ENCODE peak calls at places on chromosomes 4 and X, in ten cellular contexts. One of them, this sample, is unnamed. For H3K4me1, the result is how much of the 10 kb centered on the place peaks cover.

GRCh38 chr4:118772149-118773081 is 63.5 kb downstream of the SEC24D start:
- DNase-seq in Karpas-422: peak
- DNase-seq in mucosa of descending colon: no peak
- DNase-seq in mesendoderm: peak
- DNase-seq in A549: peak
- DNase-seq in mesenchymal stem cell: peak
- DNase-seq in NT2/D1: peak
- DNase-seq in CD8-positive, alpha-beta memory T cell: peak
- DNase-seq in gastrocnemius medialis: no peak
- DNase-seq in cardiac muscle cell: peak
- DNase-seq in this sample: no peak

GRCh38 chrX:12685541-12685940 is 105.7 kb upstream of the PRPS2 start:
- DNase-seq in Karpas-422: no peak
- DNase-seq in mucosa of descending colon: no peak
- DNase-seq in mesendoderm: no peak
- DNase-seq in A549: no peak
- DNase-seq in mesenchymal stem cell: no peak
- DNase-seq in NT2/D1: no peak
- DNase-seq in CD8-positive, alpha-beta memory T cell: no peak
- DNase-seq in gastrocnemius medialis: no peak
- DNase-seq in cardiac muscle cell: no peak
- DNase-seq in this sample: no peak

GRCh38 chr4:152171556-152171955 is 364.3 kb downstream of the FBXW7 start:
- DNase-seq in Karpas-422: no peak
- DNase-seq in mucosa of descending colon: no peak
- DNase-seq in mesendoderm: no peak
- DNase-seq in A549: no peak
- DNase-seq in mesenchymal stem cell: no peak
- DNase-seq in NT2/D1: no peak
- DNase-seq in CD8-positive, alpha-beta memory T cell: no peak
- DNase-seq in gastrocnemius medialis: no peak
- DNase-seq in cardiac muscle cell: no peak
- DNase-seq in this sample: no peak

GRCh38 chr4:86917212-86918039 is 17.4 kb upstream of the AFF1 start:
- DNase-seq in Karpas-422: no peak
- DNase-seq in mucosa of descending colon: no peak
- DNase-seq in mesendoderm: no peak
- DNase-seq in A549: no peak
- DNase-seq in mesenchymal stem cell: no peak
- DNase-seq in NT2/D1: no peak
- DNase-seq in CD8-positive, alpha-beta memory T cell: no peak
- DNase-seq in gastrocnemius medialis: no peak
- DNase-seq in cardiac muscle cell: no peak
- DNase-seq in this sample: no peak

GRCh38 chr4:141099326-141099725 is 33.9 kb downstream of the RNF150 start:
- DNase-seq in Karpas-422: no peak
- DNase-seq in mucosa of descending colon: no peak
- DNase-seq in mesendoderm: no peak
- DNase-seq in A549: no peak
- DNase-seq in mesenchymal stem cell: peak
- DNase-seq in NT2/D1: no peak
- DNase-seq in CD8-positive, alpha-beta memory T cell: no peak
- DNase-seq in gastrocnemius medialis: no peak
- DNase-seq in cardiac muscle cell: no peak
- DNase-seq in this sample: no peak

GRCh38 chr4:125801373-125801772 is 486.6 kb downstream of the FAT4 start:
- DNase-seq in Karpas-422: no peak
- DNase-seq in mucosa of descending colon: no peak
- DNase-seq in mesendoderm: no peak
- DNase-seq in A549: no peak
- DNase-seq in mesenchymal stem cell: no peak
- DNase-seq in NT2/D1: no peak
- DNase-seq in CD8-positive, alpha-beta memory T cell: no peak
- DNase-seq in gastrocnemius medialis: no peak
- DNase-seq in cardiac muscle cell: no peak
- DNase-seq in this sample: no peak

GRCh38 chrX:40809210-40809609 is 73.9 kb upstream of the MED14 start:
- DNase-seq in Karpas-422: no peak
- DNase-seq in mucosa of descending colon: no peak
- DNase-seq in mesendoderm: no peak
- DNase-seq in A549: peak
- DNase-seq in mesenchymal stem cell: peak
- DNase-seq in NT2/D1: no peak
- DNase-seq in CD8-positive, alpha-beta memory T cell: no peak
- DNase-seq in gastrocnemius medialis: no peak
- DNase-seq in cardiac muscle cell: no peak
- DNase-seq in this sample: no peak

GRCh38 chr4:7650606-7651400 is 216.1 kb upstream of the PSAPL1 start:
- DNase-seq in Karpas-422: peak
- DNase-seq in mucosa of descending colon: no peak
- DNase-seq in mesendoderm: peak
- DNase-seq in A549: no peak
- DNase-seq in mesenchymal stem cell: peak
- DNase-seq in NT2/D1: peak
- DNase-seq in CD8-positive, alpha-beta memory T cell: no peak
- DNase-seq in gastrocnemius medialis: no peak
- DNase-seq in cardiac muscle cell: peak
- DNase-seq in this sample: no peak

GRCh38 chrX:1933964-1934363 is 319.1 kb downstream of the ASMT start:
- DNase-seq in Karpas-422: no peak
- DNase-seq in mucosa of descending colon: no peak
- DNase-seq in mesendoderm: no peak
- DNase-seq in A549: no peak
- DNase-seq in mesenchymal stem cell: no peak
- DNase-seq in NT2/D1: no peak
- DNase-seq in CD8-positive, alpha-beta memory T cell: no peak
- DNase-seq in gastrocnemius medialis: no peak
- DNase-seq in cardiac muscle cell: no peak
- DNase-seq in this sample: no peak

GRCh38 chrX:134694333-134694925 is 36.2 kb upstream of the PLAC1 start:
- DNase-seq in Karpas-422: no peak
- DNase-seq in mucosa of descending colon: no peak
- DNase-seq in mesendoderm: no peak
- DNase-seq in A549: no peak
- DNase-seq in mesenchymal stem cell: no peak
- DNase-seq in NT2/D1: no peak
- DNase-seq in CD8-positive, alpha-beta memory T cell: no peak
- DNase-seq in gastrocnemius medialis: peak
- DNase-seq in cardiac muscle cell: no peak
- DNase-seq in this sample: no peak

GRCh38 chr4:138567696-138568095 is 325.5 kb upstream of the SLC7A11 start:
- DNase-seq in Karpas-422: no peak
- DNase-seq in mucosa of descending colon: no peak
- DNase-seq in mesendoderm: no peak
- DNase-seq in A549: no peak
- DNase-seq in mesenchymal stem cell: peak
- DNase-seq in NT2/D1: no peak
- DNase-seq in CD8-positive, alpha-beta memory T cell: no peak
- DNase-seq in gastrocnemius medialis: no peak
- DNase-seq in cardiac muscle cell: peak
- DNase-seq in this sample: no peak

GRCh38 chr4:7738458-7739076 is 201.1 kb downstream of the AFAP1 start:
- DNase-seq in Karpas-422: no peak
- DNase-seq in mucosa of descending colon: peak
- DNase-seq in mesendoderm: no peak
- DNase-seq in A549: no peak
- DNase-seq in mesenchymal stem cell: no peak
- DNase-seq in NT2/D1: no peak
- DNase-seq in CD8-positive, alpha-beta memory T cell: no peak
- DNase-seq in gastrocnemius medialis: no peak
- DNase-seq in cardiac muscle cell: no peak
- DNase-seq in this sample: no peak

GRCh38 chr4:55358668-55359067 is 12.6 kb downstream of the SRD5A3 start:
- DNase-seq in Karpas-422: peak
- DNase-seq in mucosa of descending colon: no peak
- DNase-seq in mesendoderm: no peak
- DNase-seq in A549: no peak
- DNase-seq in mesenchymal stem cell: peak
- DNase-seq in NT2/D1: no peak
- DNase-seq in CD8-positive, alpha-beta memory T cell: no peak
- DNase-seq in gastrocnemius medialis: no peak
- DNase-seq in cardiac muscle cell: no peak
- DNase-seq in this sample: no peak
- H3K4me3 ChIP-seq in Karpas-422: peak
- H3K4me3 ChIP-seq in mucosa of descending colon: no peak
- H3K4me3 ChIP-seq in mesendoderm: no peak
- H3K4me3 ChIP-seq in A549: no peak
- H3K4me3 ChIP-seq in mesenchymal stem cell: no peak
- H3K4me3 ChIP-seq in NT2/D1: no peak
- H3K4me3 ChIP-seq in CD8-positive, alpha-beta memory T cell: no peak
- H3K4me3 ChIP-seq in gastrocnemius medialis: no peak
- H3K4me3 ChIP-seq in cardiac muscle cell: no peak
- H3K4me3 ChIP-seq in this sample: no peak

GRCh38 chr4:52250124-52250523 is 199.0 kb downstream of the SPATA18 start:
- DNase-seq in Karpas-422: peak
- DNase-seq in mucosa of descending colon: no peak
- DNase-seq in mesendoderm: no peak
- DNase-seq in A549: no peak
- DNase-seq in mesenchymal stem cell: no peak
- DNase-seq in NT2/D1: no peak
- DNase-seq in CD8-positive, alpha-beta memory T cell: no peak
- DNase-seq in gastrocnemius medialis: peak
- DNase-seq in cardiac muscle cell: no peak
- DNase-seq in this sample: no peak

GRCh38 chr4:52246834-52247233 is 195.7 kb downstream of the SPATA18 start:
- DNase-seq in Karpas-422: no peak
- DNase-seq in mucosa of descending colon: no peak
- DNase-seq in mesendoderm: no peak
- DNase-seq in A549: no peak
- DNase-seq in mesenchymal stem cell: no peak
- DNase-seq in NT2/D1: no peak
- DNase-seq in CD8-positive, alpha-beta memory T cell: no peak
- DNase-seq in gastrocnemius medialis: no peak
- DNase-seq in cardiac muscle cell: no peak
- DNase-seq in this sample: no peak

GRCh38 chr4:52248836-52249235 is 197.7 kb downstream of the SPATA18 start:
- DNase-seq in Karpas-422: peak
- DNase-seq in mucosa of descending colon: no peak
- DNase-seq in mesendoderm: no peak
- DNase-seq in A549: no peak
- DNase-seq in mesenchymal stem cell: no peak
- DNase-seq in NT2/D1: no peak
- DNase-seq in CD8-positive, alpha-beta memory T cell: no peak
- DNase-seq in gastrocnemius medialis: no peak
- DNase-seq in cardiac muscle cell: no peak
- DNase-seq in this sample: no peak

GRCh38 chr4:52251864-52252263 is 200.8 kb downstream of the SPATA18 start:
- DNase-seq in Karpas-422: no peak
- DNase-seq in mucosa of descending colon: no peak
- DNase-seq in mesendoderm: no peak
- DNase-seq in A549: no peak
- DNase-seq in mesenchymal stem cell: no peak
- DNase-seq in NT2/D1: no peak
- DNase-seq in CD8-positive, alpha-beta memory T cell: no peak
- DNase-seq in gastrocnemius medialis: peak
- DNase-seq in cardiac muscle cell: no peak
- DNase-seq in this sample: no peak

DNA sequence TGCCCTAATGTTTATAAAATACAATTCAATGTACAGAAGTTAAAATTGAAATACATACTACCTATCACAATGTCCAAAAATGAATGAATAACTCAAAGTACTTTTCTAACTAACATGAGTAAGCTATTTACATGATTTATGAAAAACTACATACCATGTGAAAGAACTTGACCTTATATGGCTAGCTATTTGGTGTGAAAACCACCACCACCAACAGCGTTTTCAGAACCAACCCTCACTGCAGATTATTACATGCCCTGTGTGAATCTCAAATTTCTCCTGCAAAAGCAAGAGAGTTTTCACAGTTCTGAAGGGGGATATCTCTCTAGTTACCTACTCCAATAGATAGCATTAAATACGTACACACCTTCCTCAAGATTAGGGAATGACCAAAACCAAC is 198.5 kb downstream of the SPATA18 start:
- DNase-seq in Karpas-422: peak
- DNase-seq in mucosa of descending colon: no peak
- DNase-seq in mesendoderm: no peak
- DNase-seq in A549: no peak
- DNase-seq in mesenchymal stem cell: no peak
- DNase-seq in NT2/D1: no peak
- DNase-seq in CD8-positive, alpha-beta memory T cell: no peak
- DNase-seq in gastrocnemius medialis: no peak
- DNase-seq in cardiac muscle cell: no peak
- DNase-seq in this sample: no peak
- H3K4me1 ChIP-seq in Karpas-422: half or more
- H3K4me1 ChIP-seq in mucosa of descending colon: under half
- H3K4me1 ChIP-seq in mesendoderm: under half
- H3K4me1 ChIP-seq in A549: under half
- H3K4me1 ChIP-seq in mesenchymal stem cell: under half
- H3K4me1 ChIP-seq in NT2/D1: under half
- H3K4me1 ChIP-seq in CD8-positive, alpha-beta memory T cell: under half
- H3K4me1 ChIP-seq in gastrocnemius medialis: under half
- H3K4me1 ChIP-seq in cardiac muscle cell: under half
- H3K4me1 ChIP-seq in this sample: under half

DNA sequence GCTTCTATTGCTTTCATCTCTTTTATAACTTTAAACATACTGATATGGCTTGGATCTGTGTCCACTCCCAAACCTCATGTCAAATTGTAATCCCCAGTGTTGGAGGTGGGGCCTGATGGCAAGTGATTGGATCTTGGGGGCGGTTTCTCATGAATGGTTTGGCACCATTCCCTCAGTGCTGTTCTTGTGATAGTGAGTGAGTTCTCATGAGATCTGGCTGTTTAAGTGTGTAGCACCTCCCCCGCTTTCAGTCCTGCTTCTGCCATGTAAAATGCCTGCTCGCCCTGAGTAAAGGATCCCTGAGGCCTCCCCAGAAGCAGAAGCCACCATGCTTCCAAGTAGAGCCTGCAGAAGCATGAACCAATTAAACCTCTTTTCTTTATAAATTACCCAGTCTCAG is 17.7 kb downstream of the MND1 start:
- DNase-seq in Karpas-422: no peak
- DNase-seq in mucosa of descending colon: no peak
- DNase-seq in mesendoderm: peak
- DNase-seq in A549: no peak
- DNase-seq in mesenchymal stem cell: no peak
- DNase-seq in NT2/D1: no peak
- DNase-seq in CD8-positive, alpha-beta memory T cell: no peak
- DNase-seq in gastrocnemius medialis: no peak
- DNase-seq in cardiac muscle cell: peak
- DNase-seq in this sample: no peak
- H3K4me3 ChIP-seq in Karpas-422: no peak
- H3K4me3 ChIP-seq in mucosa of descending colon: no peak
- H3K4me3 ChIP-seq in mesendoderm: no peak
- H3K4me3 ChIP-seq in A549: no peak
- H3K4me3 ChIP-seq in mesenchymal stem cell: no peak
- H3K4me3 ChIP-seq in NT2/D1: no peak
- H3K4me3 ChIP-seq in CD8-positive, alpha-beta memory T cell: no peak
- H3K4me3 ChIP-seq in gastrocnemius medialis: no peak
- H3K4me3 ChIP-seq in cardiac muscle cell: no peak
- H3K4me3 ChIP-seq in this sample: no peak

DNA sequence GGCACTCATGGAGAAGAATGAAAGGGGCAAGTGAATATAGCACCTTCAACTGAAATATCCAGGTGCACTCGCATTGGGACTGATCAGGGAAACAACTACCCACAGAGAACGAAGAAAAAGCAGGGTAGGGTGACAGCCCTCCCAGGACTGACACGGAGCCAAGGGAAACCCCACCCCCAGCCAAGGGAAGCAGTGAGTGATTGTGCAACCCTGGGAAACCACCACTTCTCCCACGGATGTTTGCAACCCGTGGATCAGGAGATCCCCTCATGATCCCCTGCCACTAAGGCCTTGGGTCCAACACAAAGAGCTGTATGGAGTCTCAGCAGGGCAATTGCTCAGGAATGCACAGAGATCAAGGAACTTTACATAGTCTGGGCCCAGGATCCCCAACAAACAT is 158.5 kb upstream of the HCCS start:
- DNase-seq in Karpas-422: no peak
- DNase-seq in mucosa of descending colon: no peak
- DNase-seq in mesendoderm: peak
- DNase-seq in A549: no peak
- DNase-seq in mesenchymal stem cell: peak
- DNase-seq in NT2/D1: peak
- DNase-seq in CD8-positive, alpha-beta memory T cell: no peak
- DNase-seq in gastrocnemius medialis: no peak
- DNase-seq in cardiac muscle cell: no peak
- DNase-seq in this sample: peak
- H3K4me1 ChIP-seq in Karpas-422: under half
- H3K4me1 ChIP-seq in mucosa of descending colon: under half
- H3K4me1 ChIP-seq in mesendoderm: under half
- H3K4me1 ChIP-seq in A549: under half
- H3K4me1 ChIP-seq in mesenchymal stem cell: under half
- H3K4me1 ChIP-seq in NT2/D1: under half
- H3K4me1 ChIP-seq in CD8-positive, alpha-beta memory T cell: under half
- H3K4me1 ChIP-seq in gastrocnemius medialis: under half
- H3K4me1 ChIP-seq in cardiac muscle cell: under half
- H3K4me1 ChIP-seq in this sample: under half

This sample was measured in heart right ventricle.